ENCODE peak calls at places on chromosomes 5 and 9, in eight cellular contexts. Z, U, C, P, E, K, V and D are unnamed samples.
A peak's percentile ranks its signal among the peaks of the same experiment; 100 is the strongest.

GRCh38 chr5:158483202-158483870 is 616.4 kb downstream of the EBF1 start:
- DNase-seq in Z (no peak), U (no peak), C (no peak), P (no peak), E (no peak), K (no peak), V (no peak), D (no peak)

GRCh38 chr9:125233678-125234077 is 7.5 kb downstream of the HSPA5 start:
- DNase-seq in Z (peak; percentile 99), U (no peak), C (no peak), P (no peak), E (no peak), K (peak; percentile 88), V (peak; percentile 98), D (no peak)

GRCh38 chr9:85001925-85002324 is 332.4 kb downstream of the NTRK2 start:
- DNase-seq in Z (no peak), U (no peak), C (no peak), P (no peak), E (no peak), K (no peak), V (no peak), D (no peak)

GRCh38 chr9:96100385-96100978 is 201.5 kb downstream of the HSD17B3 start:
- DNase-seq in Z (peak; percentile 19), U (no peak), C (no peak), P (peak; percentile 70), E (no peak), K (no peak), V (no peak), D (no peak)

GRCh38 chr5:6722015-6722414 is 8.8 kb downstream of the TENT4A start:
- DNase-seq in Z (no peak), U (no peak), C (no peak), P (no peak), E (no peak), K (no peak), V (peak; percentile 49), D (peak; percentile 35)

GRCh38 chr5:71903826-71904225 is 184.8 kb downstream of the CARTPT start:
- DNase-seq in Z (no peak), U (no peak), C (no peak), P (no peak), E (no peak), K (no peak), V (no peak), D (no peak)

GRCh38 chr5:65858316-65858715 is 68.1 kb upstream of the ERBIN start:
- DNase-seq in Z (peak; percentile 56), U (no peak), C (no peak), P (no peak), E (no peak), K (no peak), V (no peak), D (no peak)

GRCh38 chr5:77560677-77561263 is 68.7 kb upstream of the WDR41 start:
- DNase-seq in Z (peak; percentile 29), U (no peak), C (no peak), P (no peak), E (peak; percentile 38), K (peak; percentile 4), V (peak; percentile 66), D (peak; percentile 14)

GRCh38 chr5:113546711-113547159 is 33.2 kb downstream of the YTHDC2 start:
- DNase-seq in Z (peak; percentile 93), U (no peak), C (no peak), P (no peak), E (no peak), K (peak; percentile 3), V (peak; percentile 73), D (no peak)

GRCh38 chr9:6049798-6050197 is 34.4 kb upstream of the RANBP6 start:
- DNase-seq in Z (no peak), U (no peak), C (no peak), P (no peak), E (peak; percentile 35), K (no peak), V (no peak), D (peak; percentile 41)
- TF ChIP-seq CTCF in Z (peak; percentile 25), U (no peak), C (no peak), P (no peak), E (peak; percentile 67), K (peak; percentile 14), V (peak; percentile 19), D (peak; percentile 42)

GRCh38 chr5:143648696-143649095 is 163.3 kb upstream of the HMHB1 start:
- DNase-seq in Z (no peak), U (no peak), C (no peak), P (no peak), E (no peak), K (no peak), V (no peak), D (no peak)
- TF ChIP-seq CTCF in Z (peak; percentile 9), U (no peak), C (no peak), P (no peak), E (peak; percentile 36), K (peak; percentile 2), V (no peak), D (no peak)

GRCh38 chr9:128066713-128067621 is at the start of gene NAIF1:
- DNase-seq in Z (peak; percentile 100), U (peak; percentile 98), C (peak; percentile 99), P (peak; percentile 99), E (peak; percentile 99), K (peak; percentile 99), V (peak; percentile 100), D (peak; percentile 95)
- TF ChIP-seq CTCF in Z (no peak), U (peak; percentile 15), C (peak; percentile 20), P (peak; percentile 34), E (no peak), K (no peak), V (no peak), D (no peak)

GRCh38 chr9:136949817-136950655 is 2.0 kb upstream of the LCN12 start:
- DNase-seq in Z (peak; percentile 73), U (peak; percentile 89), C (peak; percentile 99), P (peak; percentile 98), E (peak; percentile 85), K (peak; percentile 31), V (peak; percentile 70), D (peak; percentile 100)
- TF ChIP-seq CTCF in Z (no peak), U (peak; percentile 31), C (no peak), P (peak; percentile 35), E (peak; percentile 12), K (no peak), V (no peak), D (no peak)

GRCh38 chr9:86684148-86684547 is 263.2 kb downstream of the GAS1 start:
- DNase-seq in Z (no peak), U (no peak), C (no peak), P (no peak), E (no peak), K (no peak), V (peak; percentile 47), D (no peak)
- TF ChIP-seq CTCF in Z (no peak), U (no peak), C (no peak), P (no peak), E (no peak), K (no peak), V (no peak), D (no peak)

GRCh38 chr5:44638286-44638869 is 170.4 kb upstream of the MRPS30 start:
- DNase-seq in Z (no peak), U (no peak), C (no peak), P (peak; percentile 47), E (peak; percentile 6), K (no peak), V (no peak), D (no peak)
- TF ChIP-seq CTCF in Z (no peak), U (no peak), C (no peak), P (no peak), E (peak; percentile 17), K (no peak), V (no peak), D (no peak)

GRCh38 chr9:105901514-105902109 is 207.3 kb downstream of the TMEM38B start:
- DNase-seq in Z (peak; percentile 20), U (no peak), C (no peak), P (no peak), E (no peak), K (no peak), V (no peak), D (peak; percentile 41)
- TF ChIP-seq CTCF in Z (peak; percentile 51), U (peak; percentile 49), C (peak; percentile 28), P (peak; percentile 61), E (peak; percentile 78), K (no peak), V (no peak), D (peak; percentile 49)

DNA sequence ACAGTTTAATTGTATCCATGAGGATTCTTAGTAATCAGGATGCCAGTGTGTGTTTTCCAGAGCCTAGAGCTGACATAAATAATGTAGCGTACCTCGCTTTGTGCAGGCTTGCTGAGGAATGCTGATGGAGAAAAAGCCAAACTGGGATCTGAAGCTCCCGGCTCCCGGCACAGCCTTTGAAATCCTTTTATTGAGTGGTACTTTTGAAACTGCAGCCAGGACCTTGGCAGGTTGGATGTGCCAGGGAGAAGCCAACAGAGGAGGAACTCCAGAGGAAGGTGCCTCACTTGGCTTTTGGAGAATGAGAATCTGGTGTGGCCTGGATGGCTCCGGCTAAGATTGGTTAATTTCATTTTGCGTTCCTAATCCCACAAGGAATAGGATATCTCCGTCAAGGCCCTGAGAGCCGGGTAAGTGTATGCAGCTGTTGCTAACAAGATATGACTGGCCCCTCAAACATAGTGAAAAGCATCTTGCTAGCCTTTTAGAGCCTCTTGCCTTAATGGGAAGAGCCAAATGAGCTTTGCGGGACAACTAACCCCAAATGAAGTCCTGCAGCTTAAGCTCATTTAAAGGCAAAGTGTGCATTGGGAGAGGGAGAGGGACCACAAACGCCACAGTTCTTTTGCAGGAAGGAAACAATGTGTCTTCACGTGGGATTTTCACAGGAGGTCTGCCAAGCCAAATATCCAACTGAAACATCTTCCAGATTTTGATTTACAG is 471.0 kb upstream of the WWC1 start:
- DNase-seq in Z (peak; percentile 57), U (no peak), C (no peak), P (no peak), E (no peak), K (no peak), V (no peak), D (no peak)
- TF ChIP-seq CTCF in Z (no peak), U (no peak), C (no peak), P (no peak), E (no peak), K (no peak), V (no peak), D (no peak)

GRCh38 chr9:2838984-2839367 is 4.9 kb downstream of the PUM3 start:
- DNase-seq in Z (no peak), U (no peak), C (no peak), P (no peak), E (no peak), K (no peak), V (no peak), D (no peak)

GRCh38 chr9:2838356-2838983 is 5.4 kb downstream of the PUM3 start:
- DNase-seq in Z (no peak), U (no peak), C (no peak), P (no peak), E (no peak), K (no peak), V (peak; percentile 64), D (no peak)

GRCh38 chr9:2833096-2833495 is 10.8 kb downstream of the PUM3 start:
- DNase-seq in Z (no peak), U (no peak), C (no peak), P (no peak), E (no peak), K (no peak), V (peak; percentile 56), D (no peak)

DNA sequence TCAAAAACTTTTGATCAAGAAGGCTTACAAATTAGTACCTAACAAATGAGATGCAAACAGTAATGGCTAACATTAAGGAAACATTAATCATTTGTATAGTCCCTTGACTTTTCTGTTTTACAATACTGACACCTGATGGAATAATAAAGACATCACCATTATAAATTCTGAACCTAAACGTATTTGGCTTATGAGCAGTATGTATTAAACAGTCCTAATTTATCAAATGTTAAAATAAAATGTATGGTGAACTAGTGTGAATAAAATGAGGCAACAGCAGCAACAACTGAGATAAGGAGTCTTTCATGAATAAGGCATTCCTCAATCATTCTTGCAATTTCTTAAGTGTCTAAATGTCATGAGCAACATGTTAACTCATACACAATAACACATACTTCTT is 6.0 kb downstream of the PUM3 start:
- DNase-seq in Z (no peak), U (no peak), C (no peak), P (no peak), E (no peak), K (no peak), V (peak; percentile 74), D (no peak)
- TF ChIP-seq CTCF in Z (no peak), U (no peak), C (no peak), P (no peak), E (peak; percentile 40), K (peak; percentile 30), V (peak; percentile 23), D (no peak)